ENCODE peak calls at places on chromosomes 5 and 9, in ten cellular contexts. B, T, G, V, X, M, O, Q, A and F are unnamed samples.

GRCh38 chr5:95920822-95921221 is 40.8 kb downstream of the ELL2 start:
- ATAC-seq in B (no peak), T (no peak), G (no peak), V (no peak), X (no peak), M (no peak), O (no peak), Q (no peak), A (no peak), F (no peak)

GRCh38 chr5:19987594-19988345 is at the start of gene CDH18:
- ATAC-seq in B (no peak), T (no peak), G (no peak), V (peak), X (peak), M (no peak), O (no peak), Q (peak), A (peak), F (peak)

GRCh38 chr9:111842313-111842712 is 47.6 kb upstream of the SHOC1 start:
- ATAC-seq in B (no peak), T (no peak), G (no peak), V (no peak), X (no peak), M (no peak), O (no peak), Q (no peak), A (no peak), F (no peak)

GRCh38 chr5:124683917-124684555 is 62.4 kb downstream of the ZNF608 start:
- ATAC-seq in B (no peak), T (no peak), G (no peak), V (peak), X (peak), M (no peak), O (no peak), Q (no peak), A (peak), F (no peak)

GRCh38 chr5:180207593-180207992 is 1.4 kb downstream of the RASGEF1C start:
- ATAC-seq in B (no peak), T (no peak), G (no peak), V (no peak), X (no peak), M (no peak), O (no peak), Q (no peak), A (no peak), F (no peak)

GRCh38 chr9:132810314-132810713 is 67.8 kb downstream of the AK8 start:
- ATAC-seq in B (no peak), T (no peak), G (no peak), V (no peak), X (no peak), M (no peak), O (no peak), Q (no peak), A (no peak), F (no peak)

GRCh38 chr5:171966270-171966669 is 40.2 kb downstream of the FBXW11 start:
- ATAC-seq in B (no peak), T (peak), G (no peak), V (peak), X (no peak), M (peak), O (no peak), Q (no peak), A (no peak), F (no peak)

GRCh38 chr5:57302643-57303042 is 128.8 kb downstream of the GPBP1 start:
- ATAC-seq in B (no peak), T (peak), G (no peak), V (no peak), X (no peak), M (no peak), O (no peak), Q (no peak), A (no peak), F (no peak)

GRCh38 chr9:137295313-137296213 is 6.5 kb downstream of the NRARP start:
- ATAC-seq in B (peak), T (peak), G (peak), V (peak), X (peak), M (peak), O (peak), Q (peak), A (peak), F (peak)

GRCh38 chr9:102550266-102550665 is 444.9 kb upstream of the CYLC2 start:
- ATAC-seq in B (no peak), T (no peak), G (no peak), V (no peak), X (no peak), M (no peak), O (no peak), Q (no peak), A (no peak), F (no peak)

GRCh38 chr9:113221800-113222481 is 597 bp downstream of the SLC31A1 start:
- ATAC-seq in B (no peak), T (no peak), G (no peak), V (peak), X (peak), M (no peak), O (no peak), Q (peak), A (peak), F (peak)

GRCh38 chr9:113929634-113930092 is 53.6 kb downstream of the ZNF618 start:
- ATAC-seq in B (no peak), T (no peak), G (no peak), V (no peak), X (peak), M (no peak), O (no peak), Q (peak), A (no peak), F (no peak)

GRCh38 chr5:15757103-15757502 is 257.1 kb downstream of the FBXL7 start:
- ATAC-seq in B (no peak), T (no peak), G (no peak), V (no peak), X (no peak), M (no peak), O (no peak), Q (no peak), A (no peak), F (peak)

GRCh38 chr5:56686337-56687198 is 128.8 kb upstream of the MAP3K1 start:
- ATAC-seq in B (peak), T (no peak), G (no peak), V (no peak), X (no peak), M (peak), O (peak), Q (no peak), A (no peak), F (no peak)

GRCh38 chr5:154523704-154524103 is 45.7 kb upstream of the HAND1 start:
- ATAC-seq in B (no peak), T (no peak), G (no peak), V (peak), X (no peak), M (no peak), O (no peak), Q (peak), A (no peak), F (peak)

GRCh38 chr5:34632805-34633414 is 23.2 kb upstream of the RAI14 start:
- ATAC-seq in B (no peak), T (no peak), G (no peak), V (no peak), X (no peak), M (no peak), O (no peak), Q (no peak), A (no peak), F (no peak)

GRCh38 chr5:197892-198489 is 6.7 kb downstream of the LRRC14B start:
- ATAC-seq in B (no peak), T (no peak), G (no peak), V (no peak), X (no peak), M (no peak), O (no peak), Q (no peak), A (no peak), F (no peak)